ENCODE peak calls at places on chromosomes 13 and 19, in six cellular contexts. One of them, this sample, is unnamed.

GRCh38 chr13:95231393-95231792 is 69.9 kb downstream of the ABCC4 start:
- DNase-seq in choroid plexus epithelial cell: no peak
- DNase-seq in stimulated activated naive CD4-positive, alpha-beta T cell: no peak
- DNase-seq in neural crest cell: no peak
- DNase-seq in EH: no peak
- DNase-seq in NCI-H1694: no peak
- DNase-seq in this sample: no peak

GRCh38 chr13:42553098-42554046 is 20.6 kb upstream of the TNFSF11 start:
- DNase-seq in stimulated activated naive CD4-positive, alpha-beta T cell: no peak
- DNase-seq in NCI-H1694: no peak
- DNase-seq in neural crest cell: no peak
- DNase-seq in EH: peak
- DNase-seq in choroid plexus epithelial cell: peak
- DNase-seq in this sample: peak

GRCh38 chr19:4077800-4078683 is 11.3 kb upstream of the ZBTB7A start:
- DNase-seq in EH: peak
- DNase-seq in neural crest cell: no peak
- DNase-seq in stimulated activated naive CD4-positive, alpha-beta T cell: no peak
- DNase-seq in NCI-H1694: no peak
- DNase-seq in choroid plexus epithelial cell: no peak
- DNase-seq in this sample: no peak

GRCh38 chr13:30042272-30042671 is 191.9 kb upstream of the UBL3 start:
- DNase-seq in NCI-H1694: no peak
- DNase-seq in EH: no peak
- DNase-seq in neural crest cell: no peak
- DNase-seq in choroid plexus epithelial cell: no peak
- DNase-seq in stimulated activated naive CD4-positive, alpha-beta T cell: no peak
- DNase-seq in this sample: no peak

GRCh38 chr13:76231522-76232167 is 595.5 kb downstream of the LMO7 start:
- DNase-seq in neural crest cell: no peak
- DNase-seq in NCI-H1694: no peak
- DNase-seq in EH: no peak
- DNase-seq in stimulated activated naive CD4-positive, alpha-beta T cell: no peak
- DNase-seq in choroid plexus epithelial cell: no peak
- DNase-seq in this sample: no peak

GRCh38 chr13:98576215-98576945 is 527 bp downstream of the STK24 start:
- DNase-seq in EH: peak
- DNase-seq in NCI-H1694: no peak
- DNase-seq in stimulated activated naive CD4-positive, alpha-beta T cell: peak
- DNase-seq in neural crest cell: peak
- DNase-seq in choroid plexus epithelial cell: no peak
- DNase-seq in this sample: no peak

GRCh38 chr19:52094526-52094925 is 1.0 kb downstream of the ZNF841 start:
- DNase-seq in choroid plexus epithelial cell: no peak
- DNase-seq in neural crest cell: peak
- DNase-seq in NCI-H1694: no peak
- DNase-seq in stimulated activated naive CD4-positive, alpha-beta T cell: no peak
- DNase-seq in EH: peak
- DNase-seq in this sample: no peak

GRCh38 chr13:67341406-67341805 is 111.3 kb upstream of the PCDH9 start:
- DNase-seq in NCI-H1694: no peak
- DNase-seq in EH: no peak
- DNase-seq in choroid plexus epithelial cell: no peak
- DNase-seq in stimulated activated naive CD4-positive, alpha-beta T cell: no peak
- DNase-seq in neural crest cell: no peak
- DNase-seq in this sample: no peak

GRCh38 chr19:27870293-27870692 is 1342.7 kb downstream of the UQCRFS1 start:
- DNase-seq in stimulated activated naive CD4-positive, alpha-beta T cell: no peak
- DNase-seq in EH: no peak
- DNase-seq in choroid plexus epithelial cell: no peak
- DNase-seq in NCI-H1694: no peak
- DNase-seq in neural crest cell: no peak
- DNase-seq in this sample: no peak

GRCh38 chr13:44906758-44907157 is 82.5 kb downstream of the NUFIP1 start:
- DNase-seq in choroid plexus epithelial cell: peak
- DNase-seq in stimulated activated naive CD4-positive, alpha-beta T cell: no peak
- DNase-seq in EH: peak
- DNase-seq in neural crest cell: no peak
- DNase-seq in NCI-H1694: no peak
- DNase-seq in this sample: no peak

GRCh38 chr13:48570225-48570828 is 37.4 kb upstream of the RCBTB2 start:
- DNase-seq in neural crest cell: no peak
- DNase-seq in choroid plexus epithelial cell: no peak
- DNase-seq in EH: no peak
- DNase-seq in stimulated activated naive CD4-positive, alpha-beta T cell: no peak
- DNase-seq in NCI-H1694: no peak
- DNase-seq in this sample: no peak

GRCh38 chr19:18416778-18417249 is 2.4 kb upstream of the SSBP4 start:
- DNase-seq in EH: peak
- DNase-seq in choroid plexus epithelial cell: peak
- DNase-seq in neural crest cell: peak
- DNase-seq in stimulated activated naive CD4-positive, alpha-beta T cell: peak
- DNase-seq in NCI-H1694: peak
- DNase-seq in this sample: peak

GRCh38 chr19:3520166-3521103 is 14.3 kb downstream of the FZR1 start:
- DNase-seq in stimulated activated naive CD4-positive, alpha-beta T cell: no peak
- DNase-seq in choroid plexus epithelial cell: no peak
- DNase-seq in EH: no peak
- DNase-seq in neural crest cell: no peak
- DNase-seq in NCI-H1694: no peak
- DNase-seq in this sample: no peak

GRCh38 chr19:18265611-18265981 is 8.7 kb downstream of the IQCN start:
- DNase-seq in stimulated activated naive CD4-positive, alpha-beta T cell: no peak
- DNase-seq in NCI-H1694: no peak
- DNase-seq in neural crest cell: no peak
- DNase-seq in choroid plexus epithelial cell: no peak
- DNase-seq in EH: no peak
- DNase-seq in this sample: no peak

GRCh38 chr13:110506859-110507566 is 54.5 kb downstream of the RAB20 start:
- DNase-seq in NCI-H1694: no peak
- DNase-seq in stimulated activated naive CD4-positive, alpha-beta T cell: no peak
- DNase-seq in neural crest cell: no peak
- DNase-seq in choroid plexus epithelial cell: peak
- DNase-seq in EH: peak
- DNase-seq in this sample: no peak

GRCh38 chr19:3192228-3192635 is 6.5 kb downstream of the NCLN start:
- DNase-seq in EH: no peak
- DNase-seq in NCI-H1694: no peak
- DNase-seq in choroid plexus epithelial cell: no peak
- DNase-seq in neural crest cell: no peak
- DNase-seq in stimulated activated naive CD4-positive, alpha-beta T cell: no peak
- DNase-seq in this sample: no peak

GRCh38 chr13:53782400-53783030 is 753.9 kb downstream of the OLFM4 start:
- DNase-seq in EH: peak
- DNase-seq in choroid plexus epithelial cell: peak
- DNase-seq in NCI-H1694: peak
- DNase-seq in stimulated activated naive CD4-positive, alpha-beta T cell: no peak
- DNase-seq in neural crest cell: peak
- DNase-seq in this sample: peak

This sample was measured in HuH-7.